ENCODE peak calls at places on chromosomes 3 and 15, in seven cellular contexts. X is HCT116, Y is HEK293T, I is H1, H is K562, J is GM12878, M is HepG2. U is an unnamed sample.

GRCh38 chr15:68631621-68632051 is 52.8 kb downstream of the CORO2B start:
- DNase-seq in X (no peak), Y (no peak), I (no peak), H (no peak), J (no peak), M (no peak), U (peak; percentile 63)

GRCh38 chr3:12815719-12816118 is 19.2 kb downstream of the CAND2 start:
- DNase-seq in X (no peak), Y (no peak), I (no peak), H (no peak), J (no peak), M (no peak), U (peak; percentile 43)

GRCh38 chr15:67100124-67100791 is 34.9 kb downstream of the SMAD3 start:
- DNase-seq in X (no peak), Y (no peak), I (no peak), H (no peak), J (no peak), M (no peak), U (no peak)

GRCh38 chr3:55161256-55161655 is 233.4 kb upstream of the LRTM1 start:
- DNase-seq in X (no peak), Y (no peak), I (no peak), H (no peak), J (no peak), M (no peak), U (no peak)

GRCh38 chr3:40653878-40654277 is 129.1 kb downstream of the ZNF621 start:
- DNase-seq in X (no peak), Y (no peak), I (no peak), H (no peak), J (no peak), M (no peak), U (no peak)

GRCh38 chr15:49383266-49383665 is 39.8 kb upstream of the FGF7 start:
- DNase-seq in X (no peak), Y (no peak), I (no peak), H (no peak), J (no peak), M (no peak), U (no peak)

GRCh38 chr3:147157629-147158028 is 248.7 kb downstream of the ZIC4 start:
- DNase-seq in X (no peak), Y (no peak), I (no peak), H (no peak), J (no peak), M (no peak), U (no peak)

GRCh38 chr3:188553569-188553968 is 399.6 kb downstream of the LPP start:
- DNase-seq in X (no peak), Y (no peak), I (no peak), H (no peak), J (no peak), M (no peak), U (no peak)

GRCh38 chr3:146536681-146537080 is 7.7 kb downstream of the PLSCR1 start:
- DNase-seq in X (no peak), Y (no peak), I (no peak), H (no peak), J (no peak), M (no peak), U (no peak)

GRCh38 chr3:20056727-20057611 is 16.7 kb downstream of the KAT2B start:
- DNase-seq in X (no peak), Y (no peak), I (no peak), H (no peak), J (no peak), M (no peak), U (no peak)

GRCh38 chr3:172646439-172647015 is 64.3 kb downstream of the NCEH1 start:
- DNase-seq in X (no peak), Y (peak; percentile 17), I (no peak), H (peak; percentile 17), J (no peak), M (no peak), U (no peak)

GRCh38 chr3:120839120-120839519 is 68.9 kb upstream of the STXBP5L start:
- DNase-seq in X (no peak), Y (no peak), I (no peak), H (no peak), J (no peak), M (no peak), U (no peak)

GRCh38 chr3:188789201-188789600 is 382.6 kb upstream of the TPRG1 start:
- DNase-seq in X (no peak), Y (no peak), I (no peak), H (no peak), J (no peak), M (no peak), U (no peak)

GRCh38 chr3:46943237-46944187 is 33.0 kb downstream of the CCDC12 start:
- DNase-seq in X (peak; percentile 68), Y (no peak), I (no peak), H (no peak), J (no peak), M (peak; percentile 94), U (no peak)

GRCh38 chr3:79767194-79767952 is 425 bp downstream of the ROBO1 start:
- DNase-seq in X (no peak), Y (peak; percentile 49), I (no peak), H (no peak), J (no peak), M (no peak), U (peak; percentile 25)

GRCh38 chr15:66563566-66564110 is 2.2 kb downstream of the LCTL start:
- DNase-seq in X (no peak), Y (no peak), I (no peak), H (no peak), J (no peak), M (no peak), U (no peak)

GRCh38 chr15:54298396-54298795 is 320.2 kb downstream of the UNC13C start:
- DNase-seq in X (no peak), Y (no peak), I (no peak), H (no peak), J (peak; percentile 32), M (no peak), U (no peak)

GRCh38 chr3:90092994-90093393 is 985.6 kb downstream of the EPHA3 start:
- DNase-seq in X (no peak), Y (peak; percentile 12), I (no peak), H (no peak), J (no peak), M (peak; percentile 13), U (no peak)

GRCh38 chr15:58703610-58704009 is 45.9 kb downstream of the ADAM10 start:
- DNase-seq in X (no peak), Y (no peak), I (no peak), H (no peak), J (no peak), M (no peak), U (no peak)

GRCh38 chr3:50616003-50616769 is 765 bp upstream of the MAPKAPK3 start:
- DNase-seq in X (peak; percentile 82), Y (peak; percentile 85), I (peak; percentile 71), H (peak; percentile 87), J (no peak), M (peak; percentile 74), U (peak; percentile 91)

GRCh38 chr3:160575589-160575988 is 10.2 kb upstream of the KPNA4 start:
- DNase-seq in X (no peak), Y (no peak), I (no peak), H (no peak), J (no peak), M (no peak), U (no peak)

GRCh38 chr3:38608961-38609360 is 40.5 kb downstream of the SCN5A start:
- DNase-seq in X (no peak), Y (no peak), I (no peak), H (no peak), J (no peak), M (no peak), U (no peak)

GRCh38 chr3:53202331-53203015 is 41.5 kb downstream of the PRKCD start:
- DNase-seq in X (no peak), Y (no peak), I (no peak), H (no peak), J (no peak), M (no peak), U (no peak)

GRCh38 chr3:142676151-142676550 is 47.7 kb upstream of the TRPC1 start:
- DNase-seq in X (no peak), Y (no peak), I (no peak), H (no peak), J (no peak), M (no peak), U (no peak)

DNA sequence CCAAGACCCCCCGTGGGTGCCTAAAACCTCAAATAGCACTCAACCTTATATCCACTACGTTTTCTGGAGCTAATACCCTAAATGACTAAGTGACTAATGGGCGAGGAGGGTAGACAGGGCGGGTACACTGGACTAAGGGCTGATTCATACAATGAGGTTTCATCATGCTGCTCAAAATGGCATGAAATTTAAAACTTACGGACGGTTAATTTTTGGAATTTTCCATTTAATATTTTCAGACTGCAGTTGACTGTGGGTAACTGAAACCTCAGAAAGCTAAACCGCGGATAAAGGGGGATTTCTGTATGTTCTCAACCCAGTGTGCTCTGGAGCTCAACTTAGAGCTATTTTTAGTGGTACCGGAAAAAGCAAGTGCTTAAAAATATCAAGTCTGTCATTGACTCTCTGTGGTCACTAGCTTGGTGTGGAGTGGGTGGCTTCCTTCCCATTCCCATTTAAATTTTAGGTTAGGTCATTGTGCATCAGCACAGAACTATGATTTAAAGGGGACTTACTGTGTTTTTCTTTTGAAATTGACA is 72.9 kb downstream of the LRRC28 start:
- DNase-seq in X (peak; percentile 76), Y (no peak), I (no peak), H (no peak), J (peak; percentile 62), M (no peak), U (no peak)
- TF ChIP-seq SP1 in X (peak; percentile 64), Y (no peak), I (no peak), H (no peak), J (no peak), M (no peak), U (no peak)

GRCh38 chr3:94573337-94573736 is 510.5 kb downstream of the NSUN3 start:
- DNase-seq in X (no peak), Y (no peak), I (no peak), H (no peak), J (no peak), M (no peak), U (no peak)

GRCh38 chr3:94564247-94564646 is 501.4 kb downstream of the NSUN3 start:
- DNase-seq in X (no peak), Y (no peak), I (no peak), H (no peak), J (no peak), M (no peak), U (no peak)

GRCh38 chr3:94568041-94568440 is 505.2 kb downstream of the NSUN3 start:
- DNase-seq in X (no peak), Y (no peak), I (no peak), H (no peak), J (no peak), M (no peak), U (no peak)
- TF ChIP-seq SP1 in X (no peak), Y (no peak), I (no peak), H (no peak), J (no peak), M (no peak), U (no peak)

GRCh38 chr3:99911433-99911832 is 93.8 kb downstream of the CMSS1 start:
- DNase-seq in X (no peak), Y (no peak), I (no peak), H (no peak), J (no peak), M (no peak), U (no peak)
- TF ChIP-seq SP1 in X (no peak), Y (no peak), I (no peak), H (no peak), J (no peak), M (no peak), U (no peak)

DNA sequence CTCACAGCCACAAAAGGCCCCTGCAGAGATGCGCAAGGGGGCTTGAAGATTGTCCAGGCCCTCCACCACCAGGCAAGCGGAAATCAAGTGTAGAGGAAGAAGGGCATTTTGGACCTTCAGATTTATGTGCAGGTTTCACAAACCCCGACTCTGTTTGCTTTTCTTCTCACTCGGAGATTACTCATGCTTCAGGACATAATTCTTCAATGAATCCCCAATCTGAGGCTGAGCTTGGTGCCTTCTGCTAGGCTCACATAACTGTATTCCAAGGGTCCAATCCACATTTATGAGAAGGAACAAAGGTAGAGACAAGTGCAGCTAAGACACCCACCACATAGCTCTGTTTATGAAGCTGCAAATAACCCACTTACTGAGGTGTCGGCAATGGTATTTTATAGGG is 50.6 kb upstream of the NMNAT3 start:
- DNase-seq in X (no peak), Y (no peak), I (no peak), H (no peak), J (no peak), M (no peak), U (no peak)
- TF ChIP-seq SP1 in X (no peak), Y (no peak), I (no peak), H (no peak), J (no peak), M (no peak), U (no peak)